ENCODE peak calls at places on chromosome 17, in four cellular contexts. Z, V, T and C are unnamed samples. For H3K4me1, the result is how much of the 10 kb centered on the place peaks cover.

GRCh38 chr17:5049314-5049819 is 14.1 kb upstream of the SLC52A1 start:
- DNase-seq in Z (no peak), V (peak), T (no peak), C (no peak)

GRCh38 chr17:57603978-57604377 is 141.1 kb downstream of the CCDC182 start:
- DNase-seq in Z (no peak), V (no peak), T (no peak), C (no peak)

GRCh38 chr17:39543669-39544068 is 64.1 kb downstream of the NEUROD2 start:
- DNase-seq in Z (no peak), V (no peak), T (no peak), C (no peak)

GRCh38 chr17:79220715-79221291 is 146.2 kb downstream of the ENGASE start:
- DNase-seq in Z (no peak), V (no peak), T (peak), C (no peak)

GRCh38 chr17:80270836-80271235 is 10.2 kb downstream of the RNF213 start:
- DNase-seq in Z (no peak), V (no peak), T (peak), C (no peak)

GRCh38 chr17:42850964-42851363 is at the start of gene AOC3:
- DNase-seq in Z (peak), V (no peak), T (peak), C (peak)

GRCh38 chr17:59757043-59757824 is 49.8 kb downstream of the VMP1 start:
- DNase-seq in Z (no peak), V (no peak), T (no peak), C (no peak)

GRCh38 chr17:16250635-16251034 is 33.6 kb downstream of the PIGL start:
- DNase-seq in Z (no peak), V (no peak), T (no peak), C (no peak)

GRCh38 chr17:29514792-29515191 is 52.0 kb downstream of the ABHD15 start:
- DNase-seq in Z (no peak), V (no peak), T (no peak), C (no peak)

GRCh38 chr17:67629963-67630320 is 87.8 kb upstream of the NOL11 start:
- DNase-seq in Z (no peak), V (no peak), T (peak), C (no peak)

GRCh38 chr17:73155410-73156165 is 9.2 kb upstream of the SSTR2 start:
- DNase-seq in Z (no peak), V (no peak), T (peak), C (no peak)

GRCh38 chr17:47660064-47660492 is 10.4 kb downstream of the KPNB1 start:
- DNase-seq in Z (no peak), V (no peak), T (no peak), C (no peak)

GRCh38 chr17:71180801-71181385 is 939.9 kb upstream of the SOX9 start:
- DNase-seq in Z (no peak), V (peak), T (no peak), C (no peak)

GRCh38 chr17:35361027-35361426 is 12.4 kb downstream of the SLFN11 start:
- DNase-seq in Z (no peak), V (no peak), T (no peak), C (no peak)

GRCh38 chr17:41406205-41406604 is 8.8 kb upstream of the KRT31 start:
- DNase-seq in Z (no peak), V (no peak), T (no peak), C (no peak)

GRCh38 chr17:32971171-32971570 is 20.5 kb upstream of the SPACA3 start:
- DNase-seq in Z (no peak), V (no peak), T (no peak), C (no peak)

GRCh38 chr17:18037482-18037881 is 1.5 kb downstream of the ATPAF2 start:
- DNase-seq in Z (no peak), V (no peak), T (no peak), C (no peak)

GRCh38 chr17:42953669-42954068 is 10.6 kb downstream of the AARSD1 start:
- DNase-seq in Z (no peak), V (no peak), T (no peak), C (no peak)

GRCh38 chr17:12839042-12839441 is 49.7 kb downstream of the ARHGAP44 start:
- DNase-seq in Z (no peak), V (no peak), T (no peak), C (no peak)

GRCh38 chr17:78669975-78670518 is 92.9 kb upstream of the DNAH17 start:
- DNase-seq in Z (no peak), V (no peak), T (no peak), C (no peak)

GRCh38 chr17:29107084-29107483 is 64.1 kb downstream of the PIPOX start:
- DNase-seq in Z (no peak), V (no peak), T (no peak), C (no peak)

GRCh38 chr17:31390748-31391495 is 553 bp upstream of the RAB11FIP4 start:
- DNase-seq in Z (no peak), V (no peak), T (peak), C (no peak)

GRCh38 chr17:74072340-74072739 is 131.1 kb upstream of the RPL38 start:
- DNase-seq in Z (no peak), V (no peak), T (no peak), C (no peak)

GRCh38 chr17:43814714-43815113 is 18.2 kb downstream of the MPP3 start:
- DNase-seq in Z (no peak), V (no peak), T (no peak), C (no peak)

GRCh38 chr17:12624221-12624620 is 41.5 kb upstream of the MYOCD start:
- DNase-seq in Z (no peak), V (no peak), T (no peak), C (no peak)

GRCh38 chr17:58231644-58232043 is 6.7 kb upstream of the LPO start:
- DNase-seq in Z (no peak), V (no peak), T (no peak), C (no peak)

DNA sequence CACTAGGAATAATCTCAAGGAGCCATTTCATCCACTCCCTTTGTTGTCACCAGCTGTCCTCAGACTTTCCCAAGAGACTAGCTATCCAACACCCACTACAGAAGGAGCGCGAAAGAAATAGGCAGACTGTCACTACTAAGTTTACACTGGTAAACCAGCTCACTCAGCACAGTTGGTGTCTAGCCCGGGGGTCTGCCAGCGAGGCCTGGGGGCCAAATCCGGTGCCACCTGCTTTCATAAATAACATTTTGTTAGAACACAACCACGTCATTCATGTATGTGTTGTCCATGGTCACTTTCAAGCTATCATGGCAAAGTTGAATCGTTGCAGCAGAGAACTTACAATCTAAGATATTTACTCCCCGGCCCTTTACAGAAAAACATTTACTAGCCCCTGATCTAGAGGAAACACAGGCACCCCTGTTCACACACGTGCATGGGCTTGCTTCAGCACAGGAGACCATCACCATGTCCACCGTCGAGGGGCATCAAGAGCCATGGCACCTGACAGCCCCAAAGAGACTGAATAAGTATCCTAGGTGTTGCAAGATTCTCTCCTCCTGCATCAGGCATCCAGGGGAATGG is 111.5 kb upstream of the DNAH9 start:
- DNase-seq in Z (no peak), V (no peak), T (no peak), C (no peak)
- H3K4me1 ChIP-seq in Z (under half), V (under half), T (under half), C (under half)

GRCh38 chr17:21289902-21290571 is 5.5 kb downstream of the MAP2K3 start:
- DNase-seq in Z (peak), V (no peak), T (no peak), C (peak)
- H3K4me1 ChIP-seq in Z (half or more), V (under half), T (under half), C (half or more)

GRCh38 chr17:75338335-75338734 is 49.1 kb upstream of the SLC25A19 start:
- DNase-seq in Z (no peak), V (no peak), T (no peak), C (no peak)

GRCh38 chr17:75340636-75341035 is 51.4 kb upstream of the SLC25A19 start:
- DNase-seq in Z (no peak), V (no peak), T (no peak), C (no peak)

GRCh38 chr17:75331671-75332070 is 42.4 kb upstream of the SLC25A19 start:
- DNase-seq in Z (no peak), V (no peak), T (no peak), C (no peak)

GRCh38 chr17:75334723-75335122 is 45.5 kb upstream of the SLC25A19 start:
- DNase-seq in Z (no peak), V (no peak), T (no peak), C (no peak)

DNA sequence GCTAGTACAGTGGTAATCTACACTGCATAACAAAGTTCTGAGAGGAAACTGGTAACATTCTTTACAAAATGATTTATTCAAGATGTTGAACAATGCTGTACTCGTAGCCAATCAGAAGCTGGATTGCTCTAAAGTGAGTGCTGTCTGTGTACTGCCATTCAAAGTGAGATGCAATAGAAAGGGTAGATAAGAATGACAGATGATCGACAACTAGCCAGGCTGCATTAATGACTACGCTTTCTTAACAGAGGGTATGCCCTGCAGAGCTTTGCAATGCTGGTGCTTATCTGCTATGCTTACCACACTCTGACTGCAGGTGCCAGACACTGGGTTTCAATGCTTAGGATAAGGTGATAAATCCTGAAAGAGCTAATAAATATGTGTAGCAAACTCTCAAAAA is 46.1 kb upstream of the SLC25A19 start:
- DNase-seq in Z (no peak), V (no peak), T (no peak), C (no peak)
- H3K4me1 ChIP-seq in Z (under half), V (under half), T (under half), C (under half)

GRCh38 chr17:76447931-76448652 is 4.9 kb downstream of the UBE2O start:
- DNase-seq in Z (no peak), V (no peak), T (no peak), C (no peak)
- H3K4me1 ChIP-seq in Z (half or more), V (under half), T (half or more), C (half or more)

DNA sequence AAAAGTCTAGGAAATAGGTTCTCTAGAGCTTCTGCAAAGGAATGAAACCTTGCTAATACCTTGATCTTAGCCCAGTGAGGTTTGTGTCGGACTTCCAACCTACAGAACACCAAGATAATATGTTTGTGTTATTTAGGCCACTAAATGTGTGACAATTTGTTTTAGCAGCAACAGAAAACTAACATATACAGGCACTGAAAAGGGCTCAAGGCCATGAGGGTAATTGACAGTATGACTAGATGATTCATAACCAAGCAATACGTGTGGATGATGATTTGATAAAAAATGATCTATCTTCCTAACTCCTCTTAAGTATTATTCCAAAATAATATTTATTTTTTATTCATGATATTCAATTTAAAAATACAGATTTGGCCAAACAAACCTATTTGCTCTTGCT is 27.7 kb upstream of the MED13 start:
- DNase-seq in Z (no peak), V (no peak), T (no peak), C (no peak)
- H3K4me1 ChIP-seq in Z (under half), V (under half), T (under half), C (under half)

GRCh38 chr17:7213895-7214299 is 5.7 kb downstream of the DLG4 start:
- DNase-seq in Z (no peak), V (no peak), T (peak), C (peak)
- H3K4me1 ChIP-seq in Z (under half), V (under half), T (half or more), C (half or more)

DNA sequence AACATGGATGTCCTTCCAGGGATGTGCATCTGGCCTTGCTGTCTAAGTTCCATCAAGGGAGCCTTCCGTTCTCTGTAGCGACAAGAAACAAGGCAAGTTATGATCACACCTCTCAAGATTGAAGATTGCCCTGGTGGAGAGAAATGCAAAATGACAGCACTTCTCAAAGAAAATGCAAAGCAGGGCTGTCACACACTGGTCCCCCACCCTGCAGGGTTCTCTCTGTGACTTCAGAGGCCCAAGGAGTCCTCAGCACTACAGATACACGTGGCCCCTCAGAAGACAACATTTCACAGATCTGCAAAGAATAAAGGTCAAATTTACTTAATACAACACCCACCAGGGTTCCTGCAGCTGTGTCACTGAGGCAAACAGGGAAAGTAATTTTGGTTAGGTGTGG is 60.7 kb upstream of the TEX2 start:
- DNase-seq in Z (no peak), V (no peak), T (no peak), C (no peak)
- H3K4me1 ChIP-seq in Z (half or more), V (under half), T (under half), C (half or more)

GRCh38 chr17:81396722-81397313 is 1.6 kb downstream of the BAHCC1 start:
- DNase-seq in Z (peak), V (peak), T (peak), C (peak)

GRCh38 chr17:81396278-81396721 is 1.0 kb downstream of the BAHCC1 start:
- DNase-seq in Z (no peak), V (peak), T (no peak), C (no peak)

GRCh38 chr17:81398170-81398854 is 3.1 kb downstream of the BAHCC1 start:
- DNase-seq in Z (no peak), V (peak), T (peak), C (peak)

GRCh38 chr17:81398855-81399451 is 3.7 kb downstream of the BAHCC1 start:
- DNase-seq in Z (no peak), V (no peak), T (no peak), C (no peak)

DNA sequence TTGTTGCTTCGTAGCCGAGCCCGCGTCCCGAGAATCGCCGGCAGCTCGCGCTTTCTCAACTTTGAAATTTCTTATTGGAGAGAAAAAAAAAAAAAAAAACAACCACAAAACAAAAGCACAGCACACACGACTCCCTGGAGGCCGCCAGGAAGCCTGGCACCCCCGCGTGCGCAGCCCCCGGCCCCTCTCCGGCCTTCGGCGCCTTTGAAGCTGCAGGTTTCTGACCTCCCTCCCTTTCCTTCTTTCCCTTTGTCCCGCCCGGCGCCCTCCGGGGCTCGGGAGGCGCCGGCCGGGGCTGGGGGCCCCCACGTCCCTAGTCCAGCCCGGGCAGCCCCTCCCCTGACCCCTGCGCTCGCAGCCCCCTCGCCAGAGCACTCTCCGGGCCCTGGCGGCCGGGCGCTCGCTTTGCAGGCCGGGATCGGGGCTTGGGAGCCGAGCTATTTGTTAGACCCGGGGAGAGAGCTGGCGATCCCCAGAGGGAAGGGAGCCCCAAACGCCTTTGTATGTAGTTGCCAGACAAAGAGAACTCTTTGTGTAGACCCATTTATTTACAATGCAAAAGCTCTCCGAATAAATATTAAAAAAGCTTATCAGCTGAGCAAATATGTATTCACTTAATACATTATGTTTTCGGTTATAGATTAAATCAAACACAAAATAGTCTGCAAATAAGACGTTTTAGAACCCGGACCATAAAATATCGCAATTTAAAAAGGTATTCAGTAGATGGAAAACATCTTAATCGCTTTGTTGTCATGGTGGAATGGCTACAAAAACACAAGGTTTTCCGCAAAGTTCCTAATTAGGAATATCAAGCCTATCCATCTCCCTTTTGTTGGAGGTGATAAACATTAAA is 2.3 kb downstream of the BAHCC1 start:
- DNase-seq in Z (no peak), V (peak), T (peak), C (no peak)
- H3K4me1 ChIP-seq in Z (under half), V (under half), T (under half), C (half or more)